ENCODE peak calls at places on chromosomes 4 and X, in ten cellular contexts. One of them, this sample, is unnamed.

GRCh38 chr4:65719635-65720034 is 49.3 kb upstream of the EPHA5 start:
- DNase-seq in renal cortical epithelial cell: no peak
- DNase-seq in fibroblast of the conjunctiva: no peak
- DNase-seq in activated CD4-positive, alpha-beta T cell treated with anti-CD3 and anti-CD28 coated beads, Interleukin-2, amount 50 U/mL, for 1 hour: no peak
- DNase-seq in left ventricle myocardium superior: no peak
- DNase-seq in omental fat pad: no peak
- DNase-seq in osteocyte: no peak
- DNase-seq in RKO: no peak
- DNase-seq in stimulated activated CD4-positive, alpha-beta T cell treated with anti-CD3 and anti-CD28 coated beads, Interleukin-4, amount 100 ng/mL, for 48 hours: no peak
- DNase-seq in fibroblast of gingiva: no peak
- DNase-seq in this sample: no peak

GRCh38 chrX:3393581-3394111 is 47.2 kb upstream of the MXRA5 start:
- DNase-seq in renal cortical epithelial cell: peak
- DNase-seq in fibroblast of the conjunctiva: no peak
- DNase-seq in activated CD4-positive, alpha-beta T cell treated with anti-CD3 and anti-CD28 coated beads, Interleukin-2, amount 50 U/mL, for 1 hour: no peak
- DNase-seq in left ventricle myocardium superior: no peak
- DNase-seq in omental fat pad: no peak
- DNase-seq in osteocyte: no peak
- DNase-seq in RKO: no peak
- DNase-seq in stimulated activated CD4-positive, alpha-beta T cell treated with anti-CD3 and anti-CD28 coated beads, Interleukin-4, amount 100 ng/mL, for 48 hours: no peak
- DNase-seq in fibroblast of gingiva: no peak
- DNase-seq in this sample: no peak

GRCh38 chrX:1468250-1468772 is 15.6 kb upstream of the ASMTL start:
- DNase-seq in renal cortical epithelial cell: peak
- DNase-seq in fibroblast of the conjunctiva: peak
- DNase-seq in activated CD4-positive, alpha-beta T cell treated with anti-CD3 and anti-CD28 coated beads, Interleukin-2, amount 50 U/mL, for 1 hour: peak
- DNase-seq in left ventricle myocardium superior: no peak
- DNase-seq in omental fat pad: no peak
- DNase-seq in osteocyte: peak
- DNase-seq in RKO: peak
- DNase-seq in stimulated activated CD4-positive, alpha-beta T cell treated with anti-CD3 and anti-CD28 coated beads, Interleukin-4, amount 100 ng/mL, for 48 hours: peak
- DNase-seq in fibroblast of gingiva: peak
- DNase-seq in this sample: no peak

GRCh38 chr4:74640111-74640903 is 154.0 kb downstream of the BTC start:
- DNase-seq in renal cortical epithelial cell: peak
- DNase-seq in fibroblast of the conjunctiva: no peak
- DNase-seq in activated CD4-positive, alpha-beta T cell treated with anti-CD3 and anti-CD28 coated beads, Interleukin-2, amount 50 U/mL, for 1 hour: no peak
- DNase-seq in left ventricle myocardium superior: no peak
- DNase-seq in omental fat pad: no peak
- DNase-seq in osteocyte: no peak
- DNase-seq in RKO: no peak
- DNase-seq in stimulated activated CD4-positive, alpha-beta T cell treated with anti-CD3 and anti-CD28 coated beads, Interleukin-4, amount 100 ng/mL, for 48 hours: no peak
- DNase-seq in fibroblast of gingiva: peak
- DNase-seq in this sample: no peak

GRCh38 chr4:25703731-25704388 is 48.2 kb downstream of the SLC34A2 start:
- DNase-seq in renal cortical epithelial cell: peak
- DNase-seq in fibroblast of the conjunctiva: no peak
- DNase-seq in activated CD4-positive, alpha-beta T cell treated with anti-CD3 and anti-CD28 coated beads, Interleukin-2, amount 50 U/mL, for 1 hour: no peak
- DNase-seq in left ventricle myocardium superior: no peak
- DNase-seq in omental fat pad: no peak
- DNase-seq in osteocyte: no peak
- DNase-seq in RKO: peak
- DNase-seq in stimulated activated CD4-positive, alpha-beta T cell treated with anti-CD3 and anti-CD28 coated beads, Interleukin-4, amount 100 ng/mL, for 48 hours: no peak
- DNase-seq in fibroblast of gingiva: no peak
- DNase-seq in this sample: no peak

GRCh38 chrX:84737471-84737871 is 235.2 kb upstream of the HDX start:
- DNase-seq in renal cortical epithelial cell: no peak
- DNase-seq in fibroblast of the conjunctiva: peak
- DNase-seq in activated CD4-positive, alpha-beta T cell treated with anti-CD3 and anti-CD28 coated beads, Interleukin-2, amount 50 U/mL, for 1 hour: no peak
- DNase-seq in left ventricle myocardium superior: peak
- DNase-seq in omental fat pad: no peak
- DNase-seq in osteocyte: no peak
- DNase-seq in RKO: no peak
- DNase-seq in stimulated activated CD4-positive, alpha-beta T cell treated with anti-CD3 and anti-CD28 coated beads, Interleukin-4, amount 100 ng/mL, for 48 hours: no peak
- DNase-seq in fibroblast of gingiva: no peak
- DNase-seq in this sample: no peak

GRCh38 chr4:3124070-3124767 is 49.7 kb downstream of the HTT start:
- DNase-seq in renal cortical epithelial cell: no peak
- DNase-seq in fibroblast of the conjunctiva: no peak
- DNase-seq in activated CD4-positive, alpha-beta T cell treated with anti-CD3 and anti-CD28 coated beads, Interleukin-2, amount 50 U/mL, for 1 hour: no peak
- DNase-seq in left ventricle myocardium superior: no peak
- DNase-seq in omental fat pad: no peak
- DNase-seq in osteocyte: no peak
- DNase-seq in RKO: no peak
- DNase-seq in stimulated activated CD4-positive, alpha-beta T cell treated with anti-CD3 and anti-CD28 coated beads, Interleukin-4, amount 100 ng/mL, for 48 hours: no peak
- DNase-seq in fibroblast of gingiva: no peak
- DNase-seq in this sample: no peak

GRCh38 chr4:173288296-173288695 is 45.9 kb downstream of the HMGB2 start:
- DNase-seq in renal cortical epithelial cell: peak
- DNase-seq in fibroblast of the conjunctiva: no peak
- DNase-seq in activated CD4-positive, alpha-beta T cell treated with anti-CD3 and anti-CD28 coated beads, Interleukin-2, amount 50 U/mL, for 1 hour: peak
- DNase-seq in left ventricle myocardium superior: no peak
- DNase-seq in omental fat pad: peak
- DNase-seq in osteocyte: no peak
- DNase-seq in RKO: peak
- DNase-seq in stimulated activated CD4-positive, alpha-beta T cell treated with anti-CD3 and anti-CD28 coated beads, Interleukin-4, amount 100 ng/mL, for 48 hours: peak
- DNase-seq in fibroblast of gingiva: peak
- DNase-seq in this sample: peak

GRCh38 chrX:114097411-114097810 is 486.5 kb upstream of the HTR2C start:
- DNase-seq in renal cortical epithelial cell: peak
- DNase-seq in fibroblast of the conjunctiva: no peak
- DNase-seq in activated CD4-positive, alpha-beta T cell treated with anti-CD3 and anti-CD28 coated beads, Interleukin-2, amount 50 U/mL, for 1 hour: no peak
- DNase-seq in left ventricle myocardium superior: no peak
- DNase-seq in omental fat pad: no peak
- DNase-seq in osteocyte: no peak
- DNase-seq in RKO: no peak
- DNase-seq in stimulated activated CD4-positive, alpha-beta T cell treated with anti-CD3 and anti-CD28 coated beads, Interleukin-4, amount 100 ng/mL, for 48 hours: no peak
- DNase-seq in fibroblast of gingiva: no peak
- DNase-seq in this sample: no peak

GRCh38 chr4:38523524-38524448 is 140.2 kb upstream of the KLF3 start:
- DNase-seq in renal cortical epithelial cell: peak
- DNase-seq in fibroblast of the conjunctiva: no peak
- DNase-seq in activated CD4-positive, alpha-beta T cell treated with anti-CD3 and anti-CD28 coated beads, Interleukin-2, amount 50 U/mL, for 1 hour: peak
- DNase-seq in left ventricle myocardium superior: no peak
- DNase-seq in omental fat pad: no peak
- DNase-seq in osteocyte: no peak
- DNase-seq in RKO: no peak
- DNase-seq in stimulated activated CD4-positive, alpha-beta T cell treated with anti-CD3 and anti-CD28 coated beads, Interleukin-4, amount 100 ng/mL, for 48 hours: peak
- DNase-seq in fibroblast of gingiva: no peak
- DNase-seq in this sample: no peak

GRCh38 chrX:155767101-155767878 is 113.9 kb upstream of the VAMP7 start:
- DNase-seq in renal cortical epithelial cell: peak
- DNase-seq in fibroblast of the conjunctiva: peak
- DNase-seq in activated CD4-positive, alpha-beta T cell treated with anti-CD3 and anti-CD28 coated beads, Interleukin-2, amount 50 U/mL, for 1 hour: no peak
- DNase-seq in left ventricle myocardium superior: peak
- DNase-seq in omental fat pad: no peak
- DNase-seq in osteocyte: no peak
- DNase-seq in RKO: peak
- DNase-seq in stimulated activated CD4-positive, alpha-beta T cell treated with anti-CD3 and anti-CD28 coated beads, Interleukin-4, amount 100 ng/mL, for 48 hours: peak
- DNase-seq in fibroblast of gingiva: peak
- DNase-seq in this sample: peak

GRCh38 chr4:25654971-25655963 is at the start of gene SLC34A2:
- DNase-seq in renal cortical epithelial cell: no peak
- DNase-seq in fibroblast of the conjunctiva: no peak
- DNase-seq in activated CD4-positive, alpha-beta T cell treated with anti-CD3 and anti-CD28 coated beads, Interleukin-2, amount 50 U/mL, for 1 hour: no peak
- DNase-seq in left ventricle myocardium superior: no peak
- DNase-seq in omental fat pad: no peak
- DNase-seq in osteocyte: no peak
- DNase-seq in RKO: no peak
- DNase-seq in stimulated activated CD4-positive, alpha-beta T cell treated with anti-CD3 and anti-CD28 coated beads, Interleukin-4, amount 100 ng/mL, for 48 hours: no peak
- DNase-seq in fibroblast of gingiva: no peak
- DNase-seq in this sample: no peak

GRCh38 chrX:107728342-107729099 is 47.1 kb downstream of the TSC22D3 start:
- DNase-seq in renal cortical epithelial cell: no peak
- DNase-seq in fibroblast of the conjunctiva: no peak
- DNase-seq in activated CD4-positive, alpha-beta T cell treated with anti-CD3 and anti-CD28 coated beads, Interleukin-2, amount 50 U/mL, for 1 hour: no peak
- DNase-seq in left ventricle myocardium superior: no peak
- DNase-seq in omental fat pad: no peak
- DNase-seq in osteocyte: no peak
- DNase-seq in RKO: no peak
- DNase-seq in stimulated activated CD4-positive, alpha-beta T cell treated with anti-CD3 and anti-CD28 coated beads, Interleukin-4, amount 100 ng/mL, for 48 hours: no peak
- DNase-seq in fibroblast of gingiva: no peak
- DNase-seq in this sample: no peak

GRCh38 chr4:55736605-55737183 is 82.9 kb upstream of the EXOC1L start:
- DNase-seq in renal cortical epithelial cell: peak
- DNase-seq in fibroblast of the conjunctiva: no peak
- DNase-seq in activated CD4-positive, alpha-beta T cell treated with anti-CD3 and anti-CD28 coated beads, Interleukin-2, amount 50 U/mL, for 1 hour: no peak
- DNase-seq in left ventricle myocardium superior: no peak
- DNase-seq in omental fat pad: no peak
- DNase-seq in osteocyte: no peak
- DNase-seq in RKO: peak
- DNase-seq in stimulated activated CD4-positive, alpha-beta T cell treated with anti-CD3 and anti-CD28 coated beads, Interleukin-4, amount 100 ng/mL, for 48 hours: no peak
- DNase-seq in fibroblast of gingiva: no peak
- DNase-seq in this sample: peak

GRCh38 chr4:21009956-21010355 is 309.7 kb downstream of the PACRGL start:
- DNase-seq in renal cortical epithelial cell: no peak
- DNase-seq in fibroblast of the conjunctiva: no peak
- DNase-seq in activated CD4-positive, alpha-beta T cell treated with anti-CD3 and anti-CD28 coated beads, Interleukin-2, amount 50 U/mL, for 1 hour: no peak
- DNase-seq in left ventricle myocardium superior: no peak
- DNase-seq in omental fat pad: no peak
- DNase-seq in osteocyte: no peak
- DNase-seq in RKO: no peak
- DNase-seq in stimulated activated CD4-positive, alpha-beta T cell treated with anti-CD3 and anti-CD28 coated beads, Interleukin-4, amount 100 ng/mL, for 48 hours: no peak
- DNase-seq in fibroblast of gingiva: no peak
- DNase-seq in this sample: no peak

GRCh38 chr4:147788791-147789190 is 56.9 kb downstream of the ARHGAP10 start:
- DNase-seq in renal cortical epithelial cell: no peak
- DNase-seq in fibroblast of the conjunctiva: peak
- DNase-seq in activated CD4-positive, alpha-beta T cell treated with anti-CD3 and anti-CD28 coated beads, Interleukin-2, amount 50 U/mL, for 1 hour: no peak
- DNase-seq in left ventricle myocardium superior: no peak
- DNase-seq in omental fat pad: no peak
- DNase-seq in osteocyte: no peak
- DNase-seq in RKO: no peak
- DNase-seq in stimulated activated CD4-positive, alpha-beta T cell treated with anti-CD3 and anti-CD28 coated beads, Interleukin-4, amount 100 ng/mL, for 48 hours: no peak
- DNase-seq in fibroblast of gingiva: peak
- DNase-seq in this sample: no peak

GRCh38 chr4:37769590-37769989 is 56.9 kb upstream of the PGM2 start:
- DNase-seq in renal cortical epithelial cell: no peak
- DNase-seq in fibroblast of the conjunctiva: no peak
- DNase-seq in activated CD4-positive, alpha-beta T cell treated with anti-CD3 and anti-CD28 coated beads, Interleukin-2, amount 50 U/mL, for 1 hour: no peak
- DNase-seq in left ventricle myocardium superior: no peak
- DNase-seq in omental fat pad: no peak
- DNase-seq in osteocyte: no peak
- DNase-seq in RKO: no peak
- DNase-seq in stimulated activated CD4-positive, alpha-beta T cell treated with anti-CD3 and anti-CD28 coated beads, Interleukin-4, amount 100 ng/mL, for 48 hours: no peak
- DNase-seq in fibroblast of gingiva: no peak
- DNase-seq in this sample: no peak

GRCh38 chrX:54238588-54238987 is 55.5 kb upstream of the FAM120C start:
- DNase-seq in renal cortical epithelial cell: no peak
- DNase-seq in fibroblast of the conjunctiva: no peak
- DNase-seq in activated CD4-positive, alpha-beta T cell treated with anti-CD3 and anti-CD28 coated beads, Interleukin-2, amount 50 U/mL, for 1 hour: no peak
- DNase-seq in left ventricle myocardium superior: no peak
- DNase-seq in omental fat pad: no peak
- DNase-seq in osteocyte: no peak
- DNase-seq in RKO: no peak
- DNase-seq in stimulated activated CD4-positive, alpha-beta T cell treated with anti-CD3 and anti-CD28 coated beads, Interleukin-4, amount 100 ng/mL, for 48 hours: no peak
- DNase-seq in fibroblast of gingiva: no peak
- DNase-seq in this sample: no peak

GRCh38 chrX:74534569-74535038 is 79.8 kb downstream of the RLIM start:
- DNase-seq in renal cortical epithelial cell: peak
- DNase-seq in fibroblast of the conjunctiva: no peak
- DNase-seq in activated CD4-positive, alpha-beta T cell treated with anti-CD3 and anti-CD28 coated beads, Interleukin-2, amount 50 U/mL, for 1 hour: no peak
- DNase-seq in left ventricle myocardium superior: no peak
- DNase-seq in omental fat pad: no peak
- DNase-seq in osteocyte: peak
- DNase-seq in RKO: no peak
- DNase-seq in stimulated activated CD4-positive, alpha-beta T cell treated with anti-CD3 and anti-CD28 coated beads, Interleukin-4, amount 100 ng/mL, for 48 hours: no peak
- DNase-seq in fibroblast of gingiva: peak
- DNase-seq in this sample: no peak

GRCh38 chr4:81606796-81607550 is 135.3 kb upstream of the RASGEF1B start:
- DNase-seq in renal cortical epithelial cell: peak
- DNase-seq in fibroblast of the conjunctiva: no peak
- DNase-seq in activated CD4-positive, alpha-beta T cell treated with anti-CD3 and anti-CD28 coated beads, Interleukin-2, amount 50 U/mL, for 1 hour: no peak
- DNase-seq in left ventricle myocardium superior: no peak
- DNase-seq in omental fat pad: no peak
- DNase-seq in osteocyte: no peak
- DNase-seq in RKO: no peak
- DNase-seq in stimulated activated CD4-positive, alpha-beta T cell treated with anti-CD3 and anti-CD28 coated beads, Interleukin-4, amount 100 ng/mL, for 48 hours: no peak
- DNase-seq in fibroblast of gingiva: peak
- DNase-seq in this sample: peak

GRCh38 chr4:10003666-10004065 is 17.6 kb downstream of the SLC2A9 start:
- DNase-seq in renal cortical epithelial cell: peak
- DNase-seq in fibroblast of the conjunctiva: no peak
- DNase-seq in activated CD4-positive, alpha-beta T cell treated with anti-CD3 and anti-CD28 coated beads, Interleukin-2, amount 50 U/mL, for 1 hour: no peak
- DNase-seq in left ventricle myocardium superior: no peak
- DNase-seq in omental fat pad: no peak
- DNase-seq in osteocyte: no peak
- DNase-seq in RKO: no peak
- DNase-seq in stimulated activated CD4-positive, alpha-beta T cell treated with anti-CD3 and anti-CD28 coated beads, Interleukin-4, amount 100 ng/mL, for 48 hours: no peak
- DNase-seq in fibroblast of gingiva: no peak
- DNase-seq in this sample: no peak

GRCh38 chr4:128844931-128845330 is 35.4 kb downstream of the JADE1 start:
- DNase-seq in renal cortical epithelial cell: no peak
- DNase-seq in fibroblast of the conjunctiva: peak
- DNase-seq in activated CD4-positive, alpha-beta T cell treated with anti-CD3 and anti-CD28 coated beads, Interleukin-2, amount 50 U/mL, for 1 hour: no peak
- DNase-seq in left ventricle myocardium superior: peak
- DNase-seq in omental fat pad: no peak
- DNase-seq in osteocyte: no peak
- DNase-seq in RKO: no peak
- DNase-seq in stimulated activated CD4-positive, alpha-beta T cell treated with anti-CD3 and anti-CD28 coated beads, Interleukin-4, amount 100 ng/mL, for 48 hours: no peak
- DNase-seq in fibroblast of gingiva: peak
- DNase-seq in this sample: no peak

GRCh38 chrX:7606253-7606652 is 236.7 kb upstream of the VCX start:
- DNase-seq in renal cortical epithelial cell: no peak
- DNase-seq in fibroblast of the conjunctiva: no peak
- DNase-seq in activated CD4-positive, alpha-beta T cell treated with anti-CD3 and anti-CD28 coated beads, Interleukin-2, amount 50 U/mL, for 1 hour: no peak
- DNase-seq in left ventricle myocardium superior: no peak
- DNase-seq in omental fat pad: no peak
- DNase-seq in osteocyte: no peak
- DNase-seq in RKO: no peak
- DNase-seq in stimulated activated CD4-positive, alpha-beta T cell treated with anti-CD3 and anti-CD28 coated beads, Interleukin-4, amount 100 ng/mL, for 48 hours: no peak
- DNase-seq in fibroblast of gingiva: no peak
- DNase-seq in this sample: no peak

GRCh38 chr4:89868999-89869589 is 25.6 kb upstream of the MMRN1 start:
- DNase-seq in renal cortical epithelial cell: peak
- DNase-seq in fibroblast of the conjunctiva: no peak
- DNase-seq in activated CD4-positive, alpha-beta T cell treated with anti-CD3 and anti-CD28 coated beads, Interleukin-2, amount 50 U/mL, for 1 hour: no peak
- DNase-seq in left ventricle myocardium superior: no peak
- DNase-seq in omental fat pad: no peak
- DNase-seq in osteocyte: no peak
- DNase-seq in RKO: peak
- DNase-seq in stimulated activated CD4-positive, alpha-beta T cell treated with anti-CD3 and anti-CD28 coated beads, Interleukin-4, amount 100 ng/mL, for 48 hours: no peak
- DNase-seq in fibroblast of gingiva: no peak
- DNase-seq in this sample: peak

GRCh38 chrX:128504496-128504895 is 452.3 kb upstream of the ACTRT1 start:
- DNase-seq in renal cortical epithelial cell: no peak
- DNase-seq in fibroblast of the conjunctiva: no peak
- DNase-seq in activated CD4-positive, alpha-beta T cell treated with anti-CD3 and anti-CD28 coated beads, Interleukin-2, amount 50 U/mL, for 1 hour: no peak
- DNase-seq in left ventricle myocardium superior: no peak
- DNase-seq in omental fat pad: no peak
- DNase-seq in osteocyte: no peak
- DNase-seq in RKO: no peak
- DNase-seq in stimulated activated CD4-positive, alpha-beta T cell treated with anti-CD3 and anti-CD28 coated beads, Interleukin-4, amount 100 ng/mL, for 48 hours: no peak
- DNase-seq in fibroblast of gingiva: no peak
- DNase-seq in this sample: no peak

This sample was measured in HT-29.